ENCODE peak calls at places on chromosome 14, in four cellular contexts. W is fibroblast of lung, B is mesenchymal stem cell, X is kidney epithelial cell. F is an unnamed sample. For H3K36me3, the result is how much of the 10 kb centered on the place peaks cover.

GRCh38 chr14:88613552-88614010 is 50.7 kb downstream of the ZC3H14 start:
- DNase-seq in W (peak), X (no peak), B (peak), F (peak)

GRCh38 chr14:104546591-104547309 is 32.8 kb upstream of the C14orf180 start:
- DNase-seq in B (no peak), X (no peak), W (no peak), F (no peak)

GRCh38 chr14:69316449-69317391 is 56.8 kb downstream of the GALNT16 start:
- DNase-seq in X (peak), B (peak), W (peak), F (peak)

GRCh38 chr14:80974338-80975078 is 19.1 kb downstream of the TSHR start:
- DNase-seq in B (no peak), W (peak), X (peak), F (peak)

GRCh38 chr14:75341639-75342038 is 63.0 kb downstream of the FOS start:
- DNase-seq in B (peak), X (no peak), W (peak), F (no peak)

GRCh38 chr14:30849354-30849753 is 25.0 kb upstream of the COCH start:
- DNase-seq in X (no peak), B (no peak), W (no peak), F (no peak)

GRCh38 chr14:58898655-58899316 is 261.0 kb downstream of the DACT1 start:
- DNase-seq in B (peak), W (peak), X (peak), F (peak)

GRCh38 chr14:72948481-72949138 is 22.3 kb downstream of the DCAF4 start:
- DNase-seq in W (peak), X (no peak), B (peak), F (peak)

GRCh38 chr14:92798811-92799210 is 4.7 kb downstream of the GOLGA5 start:
- DNase-seq in W (no peak), B (no peak), X (no peak), F (no peak)

GRCh38 chr14:59282366-59282765 is 93.9 kb downstream of the DAAM1 start:
- DNase-seq in W (peak), B (peak), X (no peak), F (peak)

GRCh38 chr14:69324341-69324931 is 64.5 kb downstream of the GALNT16 start:
- DNase-seq in X (no peak), W (no peak), B (no peak), F (no peak)

GRCh38 chr14:23653046-23653445 is 16.9 kb downstream of the DHRS2 start:
- DNase-seq in X (no peak), B (no peak), W (no peak), F (no peak)
- H3K36me3 ChIP-seq in X (under half), B (under half), W (under half), F (under half)

DNA sequence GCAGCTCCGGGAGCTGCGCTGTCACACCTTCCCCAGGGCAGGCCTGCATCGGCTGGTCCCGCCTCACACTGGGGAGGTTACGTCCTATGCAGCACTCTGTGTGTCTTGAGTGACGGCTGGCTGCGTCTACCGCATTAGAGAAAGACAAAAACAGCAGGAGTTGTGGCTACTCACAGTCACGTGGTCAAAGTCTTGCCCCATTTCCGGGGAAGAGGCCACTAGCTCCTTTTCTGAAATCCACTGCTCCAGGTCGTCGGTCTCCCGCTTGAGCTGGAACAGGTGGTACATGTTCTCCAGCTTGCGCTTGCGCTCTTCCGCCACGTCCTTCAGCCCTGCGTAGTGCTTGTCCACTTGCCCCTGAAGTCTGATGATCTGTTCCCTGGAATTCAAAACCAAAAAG is 68.8 kb downstream of the PLEKHG3 start:
- DNase-seq in W (no peak), X (no peak), B (no peak), F (no peak)
- H3K36me3 ChIP-seq in W (under half), X (under half), B (under half), F (under half)

GRCh38 chr14:50213795-50214194 is 17.6 kb downstream of the SOS2 start:
- DNase-seq in B (no peak), W (no peak), X (no peak), F (no peak)
- H3K36me3 ChIP-seq in B (under half), W (under half), X (under half), F (under half)

GRCh38 chr14:98608071-98609060 is 663.6 kb downstream of the BCL11B start:
- DNase-seq in X (no peak), B (no peak), W (no peak), F (no peak)
- H3K36me3 ChIP-seq in X (under half), B (under half), W (under half), F (under half)

GRCh38 chr14:21226467-21226866 is 42.8 kb downstream of the HNRNPC start:
- DNase-seq in X (no peak), B (no peak), W (no peak), F (no peak)
- H3K36me3 ChIP-seq in X (under half), B (half or more), W (under half), F (half or more)

GRCh38 chr14:36627981-36628380 is 33.7 kb upstream of the PAX9 start:
- DNase-seq in B (no peak), X (no peak), W (no peak), F (no peak)

GRCh38 chr14:36625436-36625835 is 36.2 kb upstream of the PAX9 start:
- DNase-seq in X (no peak), W (no peak), B (no peak), F (no peak)

GRCh38 chr14:36625014-36625413 is 36.6 kb upstream of the PAX9 start:
- DNase-seq in X (no peak), W (no peak), B (no peak), F (no peak)

DNA sequence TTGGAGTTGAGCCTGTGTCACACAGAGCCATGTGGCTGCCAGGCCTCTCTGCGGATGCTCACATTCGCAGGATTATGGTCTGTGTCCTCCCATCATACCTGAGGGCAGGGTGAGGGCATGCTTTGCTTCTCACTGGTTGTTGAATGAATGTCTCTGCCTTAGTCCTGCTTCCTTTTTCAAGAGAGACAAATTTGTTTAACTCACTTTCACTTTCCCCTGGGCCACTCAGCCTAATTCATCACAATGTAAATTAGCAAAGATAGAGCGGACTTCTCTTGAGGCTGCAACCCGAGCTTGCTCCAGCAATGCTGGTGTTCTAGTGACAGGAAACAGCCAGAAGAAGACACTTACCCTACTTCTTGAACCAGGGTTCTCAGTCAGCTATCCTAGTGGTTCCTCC is 35.5 kb upstream of the PAX9 start:
- DNase-seq in W (no peak), X (no peak), B (no peak), F (no peak)
- H3K36me3 ChIP-seq in W (under half), X (under half), B (under half), F (under half)

GRCh38 chr14:100131181-100131580 is 28.3 kb downstream of the DEGS2 start:
- DNase-seq in B (no peak), X (no peak), W (no peak), F (no peak)
- H3K36me3 ChIP-seq in B (under half), X (under half), W (under half), F (under half)

GRCh38 chr14:96309128-96309906 is 53.3 kb downstream of the BDKRB1 start:
- DNase-seq in W (no peak), B (no peak), X (peak), F (no peak)

GRCh38 chr14:96307434-96307833 is 51.4 kb downstream of the BDKRB1 start:
- DNase-seq in W (no peak), B (no peak), X (no peak), F (no peak)

GRCh38 chr14:96304956-96305355 is 48.9 kb downstream of the BDKRB1 start:
- DNase-seq in B (no peak), W (no peak), X (no peak), F (no peak)

GRCh38 chr14:96303981-96304380 is 48.0 kb downstream of the BDKRB1 start:
- DNase-seq in W (no peak), X (no peak), B (no peak), F (no peak)

GRCh38 chr14:96309907-96310330 is 53.2 kb downstream of the ATG2B start:
- DNase-seq in B (no peak), X (no peak), W (peak), F (no peak)
- H3K36me3 ChIP-seq in B (half or more), X (under half), W (under half), F (under half)

F was measured in astrocyte.